ENCODE peak calls at places on chromosomes 12 and 14, in ten cellular contexts. B, Y, F, I, S, Q, L, H, W and U are unnamed samples.

GRCh38 chr12:54596526-54596946 is 8.1 kb upstream of the PPP1R1A start:
- DNase-seq in H (peak; percentile 23), W (peak; percentile 87), Y (peak; percentile 72), S (peak; percentile 40), I (peak; percentile 43), F (peak; percentile 67), B (peak; percentile 33), Q (peak; percentile 81), L (peak; percentile 80), U (peak; percentile 47)

GRCh38 chr14:73472182-73473114 is 14.1 kb upstream of the NUMB start:
- DNase-seq in S (no peak), Q (no peak), L (peak; percentile 67), F (peak; percentile 88), I (peak; percentile 69), B (no peak), W (no peak), Y (peak; percentile 74), H (peak; percentile 47), U (peak; percentile 70)

GRCh38 chr12:21985155-21985554 is 43.9 kb upstream of the ABCC9 start:
- DNase-seq in S (no peak), I (no peak), Q (no peak), L (no peak), W (no peak), H (no peak), Y (no peak), B (no peak), F (no peak), U (no peak)

GRCh38 chr12:131385313-131386166 is 325.4 kb upstream of the SFSWAP start:
- DNase-seq in B (no peak), W (no peak), L (no peak), Y (no peak), I (no peak), H (no peak), Q (peak; percentile 45), F (no peak), S (no peak), U (no peak)

GRCh38 chr14:74140374-74140850 is 55.7 kb downstream of the LIN52 start:
- DNase-seq in Q (no peak), W (peak; percentile 71), S (no peak), F (peak; percentile 22), H (no peak), B (no peak), L (no peak), I (peak; percentile 13), Y (no peak), U (peak; percentile 20)

GRCh38 chr12:109773384-109774011 is 59.7 kb downstream of the TRPV4 start:
- DNase-seq in Y (no peak), I (no peak), B (no peak), H (no peak), F (peak; percentile 56), W (peak; percentile 59), L (peak; percentile 63), Q (peak; percentile 70), S (no peak), U (peak; percentile 63)

GRCh38 chr12:125193798-125194562 is 128.7 kb downstream of the AACS start:
- DNase-seq in L (no peak), B (no peak), S (no peak), I (no peak), F (peak; percentile 47), W (no peak), H (no peak), Q (no peak), Y (peak; percentile 44), U (no peak)

GRCh38 chr14:25090716-25091454 is 40.9 kb upstream of the STXBP6 start:
- DNase-seq in H (no peak), L (no peak), W (no peak), Y (peak; percentile 13), F (no peak), S (no peak), Q (no peak), I (no peak), B (no peak), U (no peak)

GRCh38 chr14:59768855-59769254 is 101.7 kb downstream of the RTN1 start:
- DNase-seq in B (no peak), Q (no peak), Y (no peak), W (no peak), S (no peak), H (no peak), I (no peak), L (no peak), F (no peak), U (no peak)

GRCh38 chr12:94263011-94263786 is 114.8 kb downstream of the PLXNC1 start:
- DNase-seq in W (no peak), I (peak; percentile 14), S (peak; percentile 67), F (peak; percentile 44), L (no peak), Q (no peak), H (peak; percentile 48), Y (no peak), B (no peak), U (no peak)

GRCh38 chr14:34035177-34035933 is 84.5 kb upstream of the EGLN3 start:
- DNase-seq in B (no peak), Q (no peak), H (no peak), Y (peak; percentile 45), F (no peak), S (no peak), W (no peak), I (no peak), L (peak; percentile 80), U (no peak)

GRCh38 chr14:23354990-23355389 is 2.3 kb upstream of the SLC22A17 start:
- DNase-seq in S (no peak), W (no peak), Q (no peak), I (no peak), L (no peak), F (no peak), Y (no peak), B (no peak), H (no peak), U (no peak)

GRCh38 chr14:21106506-21107359 is 5.9 kb downstream of the TMEM253 start:
- DNase-seq in H (peak; percentile 28), I (peak; percentile 67), W (peak; percentile 88), Q (peak; percentile 86), S (peak; percentile 70), Y (peak; percentile 87), B (no peak), F (peak; percentile 87), L (peak; percentile 86), U (peak; percentile 79)